ENCODE peak calls at places on chromosome 13, in seven cellular contexts. N, Z, X, E, R, C and H are unnamed samples.

GRCh38 chr13:24923305-24923640 is 159.3 kb downstream of the RNF17 start:
- DNase-seq in E (no peak), N (no peak), R (no peak), Z (no peak), X (peak), C (no peak), H (no peak)

GRCh38 chr13:73880365-73880764 is 253.8 kb downstream of the KLF12 start:
- DNase-seq in C (no peak), X (no peak), N (no peak), R (no peak), E (no peak), Z (no peak), H (no peak)

GRCh38 chr13:26480246-26480855 is 77.1 kb upstream of the WASF3 start:
- DNase-seq in C (no peak), X (no peak), E (no peak), R (peak), N (no peak), Z (no peak), H (no peak)

GRCh38 chr13:21703846-21704245 is 33.0 kb downstream of the FGF9 start:
- DNase-seq in C (no peak), X (no peak), E (no peak), N (no peak), R (peak), Z (no peak), H (no peak)

GRCh38 chr13:95160112-95160906 is 140.9 kb downstream of the ABCC4 start:
- DNase-seq in R (peak), E (no peak), X (no peak), Z (no peak), C (peak), N (no peak), H (no peak)

GRCh38 chr13:76715621-76716020 is 170.6 kb downstream of the KCTD12 start:
- DNase-seq in E (no peak), X (no peak), Z (no peak), N (no peak), R (no peak), C (no peak), H (no peak)

GRCh38 chr13:76522083-76522755 is 364.0 kb downstream of the KCTD12 start:
- DNase-seq in C (no peak), Z (no peak), R (no peak), N (no peak), E (no peak), X (no peak), H (no peak)

GRCh38 chr13:110916671-110917142 is 1.8 kb upstream of the ANKRD10 start:
- DNase-seq in N (no peak), C (no peak), Z (no peak), R (no peak), X (no peak), E (no peak), H (no peak)

GRCh38 chr13:46884531-46884930 is 12.3 kb downstream of the HTR2A start:
- DNase-seq in Z (no peak), N (no peak), C (no peak), X (no peak), E (no peak), R (no peak), H (no peak)

GRCh38 chr13:46885018-46885417 is 11.8 kb downstream of the HTR2A start:
- DNase-seq in X (no peak), R (no peak), N (no peak), C (no peak), Z (no peak), E (no peak), H (no peak)
- TF ChIP-seq EP300 in X (no peak), R (no peak), N (no peak), C (no peak), Z (no peak), E (no peak), H (no peak)

GRCh38 chr13:59488436-59488835 is 675.3 kb downstream of the DIAPH3 start:
- DNase-seq in N (no peak), E (no peak), Z (no peak), R (no peak), X (no peak), C (no peak), H (no peak)
- TF ChIP-seq EP300 in N (no peak), E (no peak), Z (no peak), R (no peak), X (no peak), C (no peak), H (no peak)

DNA sequence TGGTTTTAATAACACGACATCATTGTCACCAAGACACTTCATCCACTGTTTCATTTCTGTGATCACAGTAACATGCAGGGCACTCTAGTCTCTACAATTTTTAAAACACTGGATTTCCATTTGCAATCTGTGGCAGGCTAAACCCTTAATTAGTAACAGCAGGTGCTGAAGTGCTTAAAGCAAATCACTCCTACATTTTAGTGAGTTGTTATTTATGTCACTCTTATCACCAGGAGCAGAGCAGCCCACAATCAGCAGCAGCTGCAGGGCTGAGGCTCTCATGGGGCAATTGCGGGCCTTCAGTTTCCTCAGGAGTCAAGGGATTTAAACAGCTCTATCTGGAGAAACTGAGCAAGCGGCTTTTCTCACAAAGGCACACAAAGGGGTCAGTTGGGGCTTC is 1.6 kb downstream of the SOHLH2 start:
- DNase-seq in Z (no peak), C (no peak), E (no peak), R (no peak), N (no peak), X (no peak), H (no peak)
- TF ChIP-seq EP300 in Z (no peak), C (no peak), E (no peak), R (no peak), N (no peak), X (no peak), H (no peak)

GRCh38 chr13:31000889-31001288 is 68.4 kb downstream of the TEX26 start:
- DNase-seq in E (no peak), C (no peak), X (no peak), R (no peak), Z (no peak), N (no peak), H (no peak)

GRCh38 chr13:30995331-30995730 is 62.9 kb downstream of the TEX26 start:
- DNase-seq in C (no peak), N (no peak), X (no peak), Z (no peak), R (no peak), E (no peak), H (no peak)

GRCh38 chr13:31001647-31002046 is 69.2 kb downstream of the TEX26 start:
- DNase-seq in N (no peak), R (no peak), Z (no peak), C (peak), X (no peak), E (no peak), H (peak)

GRCh38 chr13:30997697-30998547 is 65.5 kb downstream of the TEX26 start:
- DNase-seq in E (no peak), R (no peak), N (no peak), X (no peak), C (no peak), Z (no peak), H (no peak)

DNA sequence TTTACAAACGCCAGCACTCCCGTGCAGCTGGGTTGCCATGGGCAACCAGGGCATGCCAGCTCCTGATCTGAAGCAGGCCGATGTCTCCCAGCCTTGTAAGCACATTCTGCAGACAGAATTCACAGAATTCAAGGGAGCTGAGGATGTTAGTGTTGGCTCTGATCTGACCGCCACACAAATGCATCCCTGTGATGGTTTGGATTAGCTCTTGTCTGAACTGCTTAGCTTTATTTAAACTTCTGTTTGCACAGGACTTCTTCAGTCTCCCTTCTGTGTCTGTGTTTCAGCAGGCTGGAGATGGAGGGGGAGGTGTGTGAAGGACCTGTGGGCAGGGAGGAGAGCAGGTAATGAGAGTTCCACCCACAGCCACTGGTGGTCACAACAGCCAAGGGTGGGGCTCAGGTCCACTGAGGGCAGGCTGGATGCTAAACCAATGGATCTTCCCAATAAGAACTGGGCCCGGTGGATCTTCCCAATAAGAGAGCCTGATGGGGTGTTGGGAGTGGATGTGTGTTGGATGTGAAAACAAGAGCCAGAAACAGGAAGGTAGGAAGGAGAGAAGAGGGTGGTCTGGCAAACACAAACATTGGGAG is 66.2 kb downstream of the TEX26 start:
- DNase-seq in Z (no peak), C (no peak), N (no peak), E (no peak), R (no peak), X (no peak), H (no peak)
- TF ChIP-seq EP300 in Z (no peak), C (no peak), N (no peak), E (no peak), R (no peak), X (no peak), H (no peak)